ENCODE peak calls at places on chromosomes 12 and 14, in seven cellular contexts. O is tibial artery; X is body of pancreas; K is left lung; V is CD4-positive, CD25-positive, alpha-beta regulatory T cell; H is pancreas; N is aorta. T is an unnamed sample.

GRCh38 chr14:77498984-77499527 is 440 bp upstream of the ISM2 start:
- DNase-seq in O (no peak), X (no peak), K (peak; percentile 77), V (no peak), H (no peak), N (no peak), T (no peak)

GRCh38 chr12:57461904-57462306 is 2.3 kb downstream of the GLI1 start:
- DNase-seq in O (no peak), X (no peak), K (no peak), V (no peak), H (no peak), N (no peak), T (no peak)

GRCh38 chr12:49873361-49873934 is 30.3 kb downstream of the FAIM2 start:
- DNase-seq in O (no peak), X (no peak), K (peak; percentile 8), V (no peak), H (no peak), N (peak; percentile 51), T (peak; percentile 66)

GRCh38 chr12:128820723-128821432 is 2.9 kb downstream of the SLC15A4 start:
- DNase-seq in O (no peak), X (peak; percentile 17), K (no peak), V (peak; percentile 73), H (no peak), N (peak; percentile 81), T (no peak)

GRCh38 chr12:38761636-38762342 is 143.6 kb downstream of the CPNE8 start:
- DNase-seq in O (no peak), X (no peak), K (no peak), V (no peak), H (no peak), N (no peak), T (no peak)

GRCh38 chr12:87150969-87151662 is 878.1 kb downstream of the C12orf50 start:
- DNase-seq in O (no peak), X (no peak), K (no peak), V (no peak), H (no peak), N (no peak), T (no peak)

GRCh38 chr14:67396381-67396965 is 15.5 kb downstream of the PLEK2 start:
- DNase-seq in O (no peak), X (no peak), K (no peak), V (no peak), H (no peak), N (no peak), T (no peak)

GRCh38 chr14:41718477-41719166 is 111.9 kb downstream of the LRFN5 start:
- DNase-seq in O (no peak), X (no peak), K (no peak), V (peak; percentile 1), H (no peak), N (no peak), T (no peak)

GRCh38 chr12:69007166-69007857 is 74.3 kb upstream of the CPM start:
- DNase-seq in O (no peak), X (no peak), K (no peak), V (no peak), H (no peak), N (no peak), T (no peak)

GRCh38 chr12:81263072-81263471 is 185.2 kb downstream of the ACSS3 start:
- DNase-seq in O (no peak), X (no peak), K (no peak), V (no peak), H (no peak), N (no peak), T (no peak)

GRCh38 chr14:61252354-61253063 is 28.6 kb downstream of the TMEM30B start:
- DNase-seq in O (peak; percentile 86), X (peak; percentile 76), K (no peak), V (peak; percentile 89), H (peak; percentile 52), N (peak; percentile 83), T (no peak)

GRCh38 chr14:61462566-61463195 is 141.3 kb downstream of the PRKCH start:
- DNase-seq in O (no peak), X (no peak), K (no peak), V (no peak), H (no peak), N (no peak), T (peak; percentile 38)

GRCh38 chr14:100106260-100106659 is 41.0 kb downstream of the EVL start:
- DNase-seq in O (peak; percentile 23), X (no peak), K (no peak), V (peak; percentile 76), H (no peak), N (no peak), T (no peak)

GRCh38 chr12:65656156-65656885 is 168.0 kb upstream of the HMGA2 start:
- DNase-seq in O (no peak), X (no peak), K (no peak), V (no peak), H (no peak), N (no peak), T (no peak)

GRCh38 chr12:85057370-85057963 is 21.3 kb downstream of the LRRIQ1 start:
- DNase-seq in O (no peak), X (peak; percentile 35), K (no peak), V (peak; percentile 38), H (no peak), N (no peak), T (no peak)

GRCh38 chr14:100532154-100532915 is 54.9 kb downstream of the BEGAIN start:
- DNase-seq in O (no peak), X (peak; percentile 80), K (peak; percentile 29), V (no peak), H (peak; percentile 59), N (no peak), T (peak; percentile 72)

GRCh38 chr14:101626331-101626730 is 65.0 kb downstream of the DIO3 start:
- DNase-seq in O (no peak), X (no peak), K (no peak), V (no peak), H (no peak), N (no peak), T (no peak)

GRCh38 chr14:101630056-101630960 is 69.0 kb downstream of the DIO3 start:
- DNase-seq in O (no peak), X (no peak), K (peak; percentile 43), V (no peak), H (no peak), N (no peak), T (no peak)

GRCh38 chr14:101628975-101629374 is 67.7 kb downstream of the DIO3 start:
- DNase-seq in O (no peak), X (no peak), K (peak; percentile 48), V (no peak), H (no peak), N (no peak), T (no peak)

GRCh38 chr14:101627913-101628257 is 66.6 kb downstream of the DIO3 start:
- DNase-seq in O (no peak), X (no peak), K (peak; percentile 60), V (no peak), H (no peak), N (no peak), T (no peak)

DNA sequence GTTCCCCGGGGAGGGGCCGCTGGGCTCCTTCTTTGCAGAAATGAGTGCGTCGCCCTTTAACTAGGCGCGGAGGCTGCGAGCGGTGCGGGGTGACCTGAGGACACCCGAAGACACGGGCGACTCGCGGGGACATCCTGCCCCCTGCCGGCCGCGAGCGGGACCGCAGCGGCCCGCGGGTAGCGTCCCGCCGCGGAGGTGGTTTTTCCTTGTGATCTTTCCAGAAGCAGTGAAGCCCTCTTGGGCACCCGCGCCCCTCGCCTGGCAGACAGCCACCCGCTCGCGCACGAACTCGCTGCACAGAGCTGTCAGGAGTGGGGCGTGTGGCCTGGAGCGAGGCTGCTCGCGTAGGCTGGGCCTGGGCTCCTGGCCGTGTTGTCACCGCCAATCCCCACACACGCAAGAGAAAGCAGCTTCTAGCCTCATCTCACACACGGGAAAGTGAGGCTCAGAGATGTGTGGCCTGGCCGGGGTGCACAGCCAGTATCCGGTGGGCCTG is 67.2 kb downstream of the DIO3 start:
- DNase-seq in O (peak; percentile 81), X (peak; percentile 76), K (peak; percentile 92), V (peak; percentile 73), H (peak; percentile 80), N (peak; percentile 82), T (no peak)
- H3K27ac ChIP-seq in O (no peak overlapping the region), X (no peak overlapping the region), K (no peak overlapping the region), V (no peak overlapping the region), H (no peak overlapping the region), N (no peak overlapping the region), T (peak overlapping the region; percentile 7)

GRCh38 chr12:6367065-6367968 is 8.0 kb downstream of the SCNN1A start:
- DNase-seq in O (no peak), X (no peak), K (no peak), V (peak; percentile 78), H (no peak), N (peak; percentile 50), T (no peak)
- H3K27ac ChIP-seq in O (no peak overlapping the region), X (no peak overlapping the region), K (peak overlapping the region; percentile 86), V (no peak overlapping the region), H (no peak overlapping the region), N (no peak overlapping the region), T (no peak overlapping the region)

GRCh38 chr12:45730842-45731336 is 1.4 kb downstream of the ARID2 start:
- DNase-seq in O (no peak), X (no peak), K (no peak), V (peak; percentile 62), H (no peak), N (no peak), T (no peak)

GRCh38 chr12:45731376-45731775 is 1.9 kb downstream of the ARID2 start:
- DNase-seq in O (no peak), X (no peak), K (no peak), V (no peak), H (no peak), N (no peak), T (no peak)

GRCh38 chr12:45730116-45730841 is 773 bp downstream of the ARID2 start:
- DNase-seq in O (peak; percentile 69), X (peak; percentile 42), K (peak; percentile 87), V (peak; percentile 81), H (peak; percentile 46), N (peak; percentile 70), T (peak; percentile 75)

GRCh38 chr12:45732936-45733335 is 3.4 kb downstream of the ARID2 start:
- DNase-seq in O (no peak), X (no peak), K (no peak), V (no peak), H (no peak), N (no peak), T (no peak)

GRCh38 chr12:45732250-45732649 is 2.7 kb downstream of the ARID2 start:
- DNase-seq in O (no peak), X (no peak), K (no peak), V (peak; percentile 81), H (no peak), N (no peak), T (no peak)
- H3K27ac ChIP-seq in O (peak overlapping the region; percentile 100), X (peak overlapping the region; percentile 41), K (peak overlapping the region; percentile 99), V (peak overlapping the region; percentile 99), H (no peak overlapping the region), N (no peak overlapping the region), T (peak overlapping the region; percentile 44)

GRCh38 chr12:79932393-79932792 is 2.5 kb downstream of the PPP1R12A start:
- DNase-seq in O (no peak), X (no peak), K (no peak), V (no peak), H (no peak), N (no peak), T (no peak)

GRCh38 chr12:79934309-79935020 is 432 bp downstream of the PPP1R12A start:
- DNase-seq in O (peak; percentile 85), X (no peak), K (peak; percentile 90), V (peak; percentile 62), H (no peak), N (peak; percentile 79), T (peak; percentile 84)

GRCh38 chr12:79935021-79935623 is at the start of gene PPP1R12A:
- DNase-seq in O (peak; percentile 99), X (peak; percentile 97), K (peak; percentile 99), V (peak; percentile 97), H (peak; percentile 96), N (peak; percentile 99), T (peak; percentile 98)

GRCh38 chr12:79933580-79934264 is 1.2 kb downstream of the PPP1R12A start:
- DNase-seq in O (no peak), X (no peak), K (no peak), V (peak; percentile 68), H (no peak), N (no peak), T (no peak)

GRCh38 chr12:79933043-79933442 is 1.9 kb downstream of the PPP1R12A start:
- DNase-seq in O (no peak), X (no peak), K (no peak), V (no peak), H (no peak), N (no peak), T (no peak)
- H3K27ac ChIP-seq in O (peak overlapping the region; percentile 98), X (no peak overlapping the region), K (peak overlapping the region; percentile 99), V (peak overlapping the region; percentile 31), H (no peak overlapping the region), N (no peak overlapping the region), T (peak overlapping the region; percentile 99)

T was measured in coronary artery.